ENCODE peak calls at places on chromosomes 4 and X, in seven cellular contexts. U is HCT116, H is GM23248, Y is OCI-LY7, Q is PC-3, E is SK-N-SH, V is Karpas-422. L is an unnamed sample. For H3K9me2, the result is how much of the 10 kb centered on the place peaks cover.

GRCh38 chr4:18103876-18104275 is 82.3 kb upstream of the LCORL start:
- DNase-seq in U (no peak), H (no peak), Y (no peak), Q (no peak), E (no peak), V (no peak), L (no peak)

GRCh38 chrX:115576676-115577075 is 15.7 kb downstream of the PLS3 start:
- DNase-seq in U (no peak), H (no peak), Y (no peak), Q (no peak), E (no peak), V (no peak), L (no peak)

GRCh38 chr4:95510145-95510544 is 38.6 kb downstream of the UNC5C start:
- DNase-seq in U (no peak), H (peak), Y (peak), Q (peak), E (no peak), V (peak), L (no peak)

GRCh38 chr4:52751349-52751911 is at the start of gene ERVMER34-1:
- DNase-seq in U (peak), H (peak), Y (no peak), Q (peak), E (peak), V (no peak), L (peak)

GRCh38 chr4:54232151-54232688 is 3.1 kb downstream of the PDGFRA start:
- DNase-seq in U (no peak), H (peak), Y (no peak), Q (no peak), E (no peak), V (no peak), L (no peak)

GRCh38 chrX:13647709-13648212 is 5.2 kb upstream of the TCEANC start:
- DNase-seq in U (peak), H (no peak), Y (no peak), Q (no peak), E (no peak), V (no peak), L (peak)

GRCh38 chr4:33850503-33850902 is 2393.8 kb downstream of the ARAP2 start:
- DNase-seq in U (no peak), H (no peak), Y (no peak), Q (no peak), E (no peak), V (no peak), L (no peak)

GRCh38 chr4:96315815-96316214 is 475.9 kb downstream of the PDHA2 start:
- DNase-seq in U (no peak), H (no peak), Y (no peak), Q (peak), E (no peak), V (no peak), L (no peak)

GRCh38 chr4:176274441-176274840 is 5.4 kb upstream of the ASB5 start:
- DNase-seq in U (no peak), H (peak), Y (no peak), Q (peak), E (no peak), V (no peak), L (peak)

GRCh38 chr4:40562208-40562607 is 67.5 kb downstream of the RBM47 start:
- DNase-seq in U (no peak), H (no peak), Y (peak), Q (no peak), E (no peak), V (no peak), L (peak)

GRCh38 chr4:79413032-79413431 is 5.0 kb upstream of the GK2 start:
- DNase-seq in U (no peak), H (no peak), Y (no peak), Q (no peak), E (no peak), V (no peak), L (no peak)

GRCh38 chrX:8946488-8947050 is 87.4 kb downstream of the FAM9B start:
- DNase-seq in U (no peak), H (no peak), Y (no peak), Q (no peak), E (no peak), V (no peak), L (no peak)

GRCh38 chr4:151668687-151669402 is 92.0 kb downstream of the GATB start:
- DNase-seq in U (no peak), H (no peak), Y (no peak), Q (no peak), E (no peak), V (no peak), L (no peak)

GRCh38 chr4:27728892-27729291 is 868.3 kb downstream of the STIM2 start:
- DNase-seq in U (no peak), H (no peak), Y (no peak), Q (no peak), E (no peak), V (no peak), L (no peak)
- H3K9me2 ChIP-seq in U (under half), H (under half), Y (under half), Q (under half), E (under half), V (under half), L (under half)

GRCh38 chr4:74692973-74693372 is 101.3 kb downstream of the BTC start:
- DNase-seq in U (no peak), H (no peak), Y (no peak), Q (no peak), E (no peak), V (no peak), L (no peak)
- H3K9me2 ChIP-seq in U (under half), H (under half), Y (under half), Q (under half), E (under half), V (under half), L (under half)

DNA sequence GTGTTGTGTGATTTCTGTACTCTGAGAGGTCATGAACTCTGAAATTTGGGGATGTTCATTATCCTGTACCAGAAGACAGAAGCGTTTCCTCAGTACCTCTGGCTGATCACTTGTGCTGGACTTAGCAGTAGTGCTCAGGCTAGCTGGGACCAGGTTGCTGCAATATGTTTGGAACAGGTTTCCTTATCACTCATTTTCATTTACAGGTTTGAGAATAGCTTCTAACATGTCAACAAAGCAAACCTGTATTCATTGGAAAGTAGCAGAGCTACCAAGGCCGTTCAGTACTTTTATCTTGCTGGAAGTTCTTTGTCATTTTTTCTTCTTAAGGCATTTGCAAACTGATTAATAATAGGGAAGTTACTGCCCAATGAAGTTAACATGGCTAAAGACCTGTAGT is 242.9 kb upstream of the ANKRD50 start:
- DNase-seq in U (no peak), H (no peak), Y (no peak), Q (no peak), E (no peak), V (no peak), L (no peak)
- H3K9me2 ChIP-seq in U (under half), H (under half), Y (under half), Q (under half), E (under half), V (under half), L (under half)

GRCh38 chr4:83232087-83232486 is 52.5 kb downstream of the COQ2 start:
- DNase-seq in U (no peak), H (peak), Y (no peak), Q (no peak), E (no peak), V (no peak), L (no peak)
- H3K9me2 ChIP-seq in U (under half), H (under half), Y (under half), Q (under half), E (under half), V (under half), L (under half)

DNA sequence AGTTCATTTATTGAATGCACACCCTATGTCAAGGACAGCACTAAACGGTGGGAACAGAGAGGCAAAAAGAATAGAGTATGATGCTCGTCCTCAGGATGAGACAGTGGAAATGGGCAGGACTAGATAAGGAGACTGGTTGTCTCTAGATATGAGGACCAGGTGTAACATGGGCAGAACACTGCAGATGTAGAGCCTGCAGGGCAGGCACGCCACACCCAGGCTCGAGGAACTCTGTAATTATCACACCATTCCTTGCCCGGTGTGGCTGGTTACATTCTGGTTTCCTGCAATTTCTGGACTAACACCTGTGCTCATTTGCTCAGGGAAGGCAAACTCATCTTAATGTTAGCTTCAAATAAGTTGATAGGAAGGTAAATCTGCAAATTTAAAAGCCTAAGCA is 334.4 kb downstream of the DHX15 start:
- DNase-seq in U (no peak), H (no peak), Y (no peak), Q (no peak), E (no peak), V (no peak), L (no peak)
- H3K9me2 ChIP-seq in U (under half), H (under half), Y (under half), Q (under half), E (under half), V (under half), L (under half)

GRCh38 chr4:16082038-16082423 is 1.8 kb downstream of the PROM1 start:
- DNase-seq in U (no peak), H (peak), Y (no peak), Q (no peak), E (peak), V (no peak), L (no peak)

GRCh38 chr4:16083217-16084191 is at the start of gene PROM1:
- DNase-seq in U (peak), H (peak), Y (no peak), Q (no peak), E (peak), V (no peak), L (no peak)

GRCh38 chr4:16079046-16079445 is 4.8 kb downstream of the PROM1 start:
- DNase-seq in U (no peak), H (no peak), Y (no peak), Q (no peak), E (no peak), V (no peak), L (no peak)

GRCh38 chr4:16085822-16086221 is 2.0 kb upstream of the PROM1 start:
- DNase-seq in U (no peak), H (no peak), Y (no peak), Q (no peak), E (no peak), V (no peak), L (no peak)

GRCh38 chr4:16082424-16083216 is 1.2 kb downstream of the PROM1 start:
- DNase-seq in U (no peak), H (peak), Y (no peak), Q (no peak), E (peak), V (no peak), L (no peak)
- H3K9me2 ChIP-seq in U (under half), H (under half), Y (under half), Q (under half), E (under half), V (under half), L (under half)

GRCh38 chr4:72864898-72865297 is 204.6 kb downstream of the COX18 start:
- DNase-seq in U (no peak), H (peak), Y (no peak), Q (no peak), E (no peak), V (no peak), L (no peak)
- H3K9me2 ChIP-seq in U (under half), H (under half), Y (under half), Q (under half), E (under half), V (under half), L (under half)

GRCh38 chr4:78311306-78311705 is 240.3 kb upstream of the ANXA3 start:
- DNase-seq in U (no peak), H (no peak), Y (no peak), Q (no peak), E (no peak), V (no peak), L (no peak)
- H3K9me2 ChIP-seq in U (under half), H (under half), Y (under half), Q (under half), E (under half), V (under half), L (under half)

L was measured in PC-9.